ENCODE peak calls at places on chromosome 22, in nine cellular contexts. I, N, O, G, S, R, F, K and B are unnamed samples. For H3K4me1, the result is how much of the 10 kb centered on the place peaks cover.

GRCh38 chr22:45927059-45927458 is 49.9 kb downstream of the WNT7B start:
- DNase-seq in I (no peak), N (no peak), O (no peak), G (no peak), S (no peak), R (no peak), F (no peak), K (no peak), B (no peak)

GRCh38 chr22:49551446-49551845 is 276.2 kb downstream of the BRD1 start:
- DNase-seq in I (no peak), N (no peak), O (no peak), G (no peak), S (no peak), R (no peak), F (no peak), K (no peak), B (no peak)

GRCh38 chr22:24106385-24107381 is 74.6 kb upstream of the SUSD2 start:
- DNase-seq in I (no peak), N (no peak), O (peak), G (no peak), S (peak), R (no peak), F (peak), K (peak), B (peak)

GRCh38 chr22:37270928-37271650 is 11.2 kb upstream of the CYTH4 start:
- DNase-seq in I (no peak), N (no peak), O (no peak), G (no peak), S (no peak), R (no peak), F (no peak), K (no peak), B (peak)

GRCh38 chr22:50285568-50286229 is 15.5 kb upstream of the MAPK11 start:
- DNase-seq in I (no peak), N (no peak), O (no peak), G (no peak), S (no peak), R (no peak), F (no peak), K (no peak), B (no peak)

GRCh38 chr22:49992921-49993648 is 19.5 kb downstream of the IL17REL start:
- DNase-seq in I (no peak), N (no peak), O (peak), G (peak), S (peak), R (peak), F (peak), K (peak), B (peak)

GRCh38 chr22:38350444-38351359 is 33.5 kb upstream of the CSNK1E start:
- DNase-seq in I (no peak), N (no peak), O (no peak), G (no peak), S (peak), R (no peak), F (peak), K (no peak), B (no peak)

GRCh38 chr22:30221121-30221992 is 25.2 kb downstream of the LIF start:
- DNase-seq in I (no peak), N (no peak), O (peak), G (no peak), S (no peak), R (no peak), F (no peak), K (no peak), B (no peak)

GRCh38 chr22:41931701-41932269 is 5.2 kb upstream of the TNFRSF13C start:
- DNase-seq in I (no peak), N (no peak), O (peak), G (no peak), S (no peak), R (no peak), F (no peak), K (no peak), B (no peak)

GRCh38 chr22:45905924-45906865 is 70.8 kb downstream of the WNT7B start:
- DNase-seq in I (no peak), N (no peak), O (no peak), G (no peak), S (no peak), R (peak), F (no peak), K (no peak), B (no peak)

GRCh38 chr22:20258584-20259335 is 9.4 kb downstream of the RTN4R start:
- DNase-seq in I (no peak), N (no peak), O (no peak), G (no peak), S (no peak), R (no peak), F (no peak), K (no peak), B (no peak)

GRCh38 chr22:19151329-19152191 is 1.5 kb upstream of the GSC2 start:
- DNase-seq in I (no peak), N (no peak), O (no peak), G (no peak), S (no peak), R (no peak), F (no peak), K (no peak), B (no peak)

GRCh38 chr22:50673231-50674126 is 856 bp downstream of the SHANK3 start:
- DNase-seq in I (no peak), N (no peak), O (no peak), G (no peak), S (no peak), R (no peak), F (no peak), K (no peak), B (peak)

GRCh38 chr22:19446603-19447387 is 716 bp downstream of the C22orf39 start:
- DNase-seq in I (no peak), N (no peak), O (no peak), G (no peak), S (peak), R (no peak), F (no peak), K (no peak), B (no peak)

GRCh38 chr22:31085928-31086327 is 4.8 kb downstream of the SMTN start:
- DNase-seq in I (no peak), N (no peak), O (no peak), G (no peak), S (no peak), R (no peak), F (no peak), K (peak), B (no peak)

GRCh38 chr22:30830907-30831306 is 136.2 kb downstream of the OSBP2 start:
- DNase-seq in I (peak), N (no peak), O (no peak), G (peak), S (no peak), R (no peak), F (no peak), K (no peak), B (peak)

GRCh38 chr22:25318081-25318823 is 98.8 kb downstream of the CRYBB2 start:
- DNase-seq in I (no peak), N (no peak), O (no peak), G (no peak), S (no peak), R (no peak), F (no peak), K (no peak), B (no peak)

DNA sequence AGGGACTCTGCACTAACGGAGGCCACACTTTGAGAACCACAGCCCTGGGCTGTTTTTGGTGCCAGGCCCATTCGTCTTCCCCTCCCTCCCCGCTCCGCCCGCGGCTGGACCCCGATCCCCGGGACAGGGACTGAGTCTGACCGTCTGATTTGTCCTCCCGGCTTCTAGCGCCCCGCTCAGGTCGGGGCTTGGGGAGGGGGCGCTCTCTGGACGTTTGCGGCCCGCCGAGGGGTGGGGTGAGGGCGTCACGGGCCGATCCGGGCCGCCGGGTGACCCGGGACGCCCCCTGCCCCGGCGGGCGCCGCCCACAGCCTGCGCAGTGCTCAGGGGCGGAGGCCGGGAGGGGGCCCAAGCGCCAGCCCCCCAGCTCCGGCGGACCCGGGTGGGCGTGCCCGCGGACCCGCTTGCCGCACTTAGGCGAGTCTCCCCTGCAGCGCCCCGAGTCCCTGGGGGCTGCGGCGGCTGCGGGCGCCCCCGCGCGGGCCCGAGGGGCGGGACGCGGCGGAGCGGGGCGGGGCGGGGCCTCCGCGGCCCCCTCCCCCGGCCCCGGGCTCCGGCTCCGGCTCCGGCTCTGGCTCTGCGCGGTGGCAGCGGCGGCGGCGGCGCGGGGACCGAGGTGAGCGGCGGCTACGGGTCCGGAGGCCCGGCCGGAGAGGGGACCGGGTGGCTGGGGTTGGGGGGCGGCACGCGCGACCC is 33.7 kb upstream of the PRR5 start:
- DNase-seq in I (no peak), N (no peak), O (no peak), G (no peak), S (no peak), R (no peak), F (no peak), K (peak), B (no peak)
- H3K4me1 ChIP-seq in I (under half), N (under half), O (under half), G (under half), S (under half), R (under half), F (under half), K (under half), B (under half)

DNA sequence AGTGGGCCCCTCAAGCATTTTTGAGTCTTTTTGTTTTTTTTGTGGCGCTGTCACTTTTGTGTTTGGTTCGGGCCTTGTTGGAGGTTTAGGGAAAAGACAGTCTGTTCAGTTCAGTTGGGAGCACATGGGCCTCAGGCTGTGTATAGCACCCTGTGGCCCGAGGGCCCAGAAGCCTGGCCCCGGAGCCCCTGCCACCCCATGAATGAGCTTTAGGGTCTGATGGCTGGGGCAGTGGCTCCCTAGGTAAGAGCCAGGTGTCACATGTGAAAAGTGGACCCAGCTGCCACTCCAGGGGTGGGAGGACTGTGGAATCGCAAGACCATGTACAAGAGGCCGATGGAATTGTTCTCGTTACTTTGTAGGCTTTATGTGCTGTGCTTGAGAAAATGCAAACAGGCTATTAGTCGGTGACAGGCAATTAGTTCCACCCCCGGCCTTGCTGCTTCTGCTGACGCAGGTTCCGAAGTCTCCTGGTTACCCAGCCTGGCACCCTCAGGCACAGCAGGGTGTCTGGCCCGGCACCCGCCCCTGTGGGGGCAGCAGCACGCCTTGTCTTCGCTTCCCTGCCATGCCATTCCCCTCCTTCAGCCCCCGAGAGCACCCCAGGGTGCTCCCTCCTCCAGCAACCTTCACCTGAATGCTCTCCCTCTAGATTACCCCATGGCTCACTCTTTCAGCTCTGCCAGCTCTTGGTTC is 38.2 kb upstream of the PARVG start:
- DNase-seq in I (no peak), N (no peak), O (no peak), G (no peak), S (no peak), R (no peak), F (no peak), K (no peak), B (no peak)
- TF ChIP-seq POLR2A in I (no peak), N (no peak), O (no peak), G (no peak), S (no peak), R (no peak), F (no peak), K (no peak), B (no peak)

GRCh38 chr22:36160499-36160942 is at the start of gene APOL3:
- DNase-seq in I (no peak), N (peak), O (peak), G (no peak), S (peak), R (peak), F (peak), K (peak), B (peak)
- H3K4me1 ChIP-seq in I (under half), N (under half), O (under half), G (under half), S (under half), R (under half), F (under half), K (under half), B (under half)

DNA sequence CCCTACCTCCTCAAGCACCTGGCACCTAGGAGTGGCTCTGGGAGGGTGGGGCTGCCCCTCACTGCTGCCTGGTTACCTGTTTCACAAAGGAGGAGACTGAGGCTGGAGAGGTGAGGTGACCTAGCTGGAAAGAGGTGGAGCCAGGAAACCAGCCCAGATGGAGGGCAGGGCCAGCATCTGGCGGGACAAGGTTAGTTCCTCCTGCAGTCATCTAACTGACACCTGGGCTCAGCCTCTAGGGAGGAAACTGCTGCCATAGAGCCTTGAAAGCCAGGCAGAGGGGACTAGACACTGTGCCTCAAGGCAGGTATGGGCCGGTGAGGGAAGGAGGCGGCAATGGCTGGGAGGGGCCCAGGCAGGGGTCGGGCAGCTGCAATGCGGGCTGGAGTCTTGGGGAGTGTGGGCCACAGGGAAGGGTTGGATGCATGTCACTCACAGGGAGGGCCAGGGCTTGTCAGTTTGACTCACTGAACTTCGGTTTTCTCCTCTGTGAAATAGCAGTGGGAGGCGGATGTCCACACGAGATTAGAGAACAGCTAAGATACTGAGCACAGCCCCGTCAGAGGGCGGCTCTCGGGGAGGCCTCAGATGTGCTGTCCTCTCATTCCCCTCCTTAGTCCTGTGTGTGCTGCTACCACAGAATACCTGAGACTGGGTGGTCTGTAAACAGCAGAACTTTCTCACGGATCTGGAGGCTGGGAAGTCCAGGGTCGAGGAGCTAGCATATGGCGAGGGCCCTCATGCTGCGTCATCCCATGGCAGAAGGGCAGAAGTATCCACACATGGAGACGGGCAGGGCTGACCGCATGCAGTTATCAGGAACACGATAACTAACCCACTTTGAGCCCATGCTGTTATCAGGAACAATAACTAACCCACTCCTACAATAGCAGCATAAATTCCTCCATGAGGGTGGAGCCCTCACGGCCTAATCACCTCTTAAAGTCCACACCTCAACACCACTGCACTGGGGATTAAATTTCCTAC is 16.1 kb downstream of the MGAT3 start:
- DNase-seq in I (no peak), N (no peak), O (peak), G (no peak), S (no peak), R (no peak), F (no peak), K (no peak), B (no peak)
- TF ChIP-seq POLR2A in I (no peak), N (no peak), O (peak), G (no peak), S (no peak), R (no peak), F (no peak), K (no peak), B (no peak)